ENCODE peak calls at places on chromosomes 12 and 14, in six cellular contexts. One of them, this sample, is unnamed.

GRCh38 chr12:2167231-2167630 is 114.4 kb downstream of the CACNA1C start:
- DNase-seq in endodermal cell: no peak
- DNase-seq in fibroblast of pulmonary artery: no peak
- DNase-seq in lung: no peak
- DNase-seq in brain microvascular endothelial cell: no peak
- DNase-seq in thoracic aorta: no peak
- DNase-seq in this sample: no peak

GRCh38 chr12:58521796-58522195 is 398.5 kb downstream of the LRIG3 start:
- DNase-seq in endodermal cell: no peak
- DNase-seq in lung: no peak
- DNase-seq in fibroblast of pulmonary artery: no peak
- DNase-seq in thoracic aorta: no peak
- DNase-seq in brain microvascular endothelial cell: no peak
- DNase-seq in this sample: no peak

GRCh38 chr14:91912035-91912434 is 35.5 kb downstream of the FBLN5 start:
- DNase-seq in fibroblast of pulmonary artery: no peak
- DNase-seq in lung: no peak
- DNase-seq in thoracic aorta: no peak
- DNase-seq in endodermal cell: no peak
- DNase-seq in brain microvascular endothelial cell: no peak
- DNase-seq in this sample: no peak

GRCh38 chr14:37591311-37591940 is 3.6 kb downstream of the FOXA1 start:
- DNase-seq in brain microvascular endothelial cell: no peak
- DNase-seq in fibroblast of pulmonary artery: no peak
- DNase-seq in lung: no peak
- DNase-seq in endodermal cell: peak
- DNase-seq in thoracic aorta: no peak
- DNase-seq in this sample: no peak

GRCh38 chr12:97910559-97910958 is 448.0 kb downstream of the RMST start:
- DNase-seq in lung: no peak
- DNase-seq in fibroblast of pulmonary artery: no peak
- DNase-seq in thoracic aorta: no peak
- DNase-seq in endodermal cell: no peak
- DNase-seq in brain microvascular endothelial cell: no peak
- DNase-seq in this sample: no peak

GRCh38 chr14:37865719-37866549 is 270.5 kb downstream of the TTC6 start:
- DNase-seq in lung: no peak
- DNase-seq in endodermal cell: no peak
- DNase-seq in thoracic aorta: no peak
- DNase-seq in fibroblast of pulmonary artery: no peak
- DNase-seq in brain microvascular endothelial cell: no peak
- DNase-seq in this sample: no peak

GRCh38 chr12:130977759-130978127 is 24.0 kb downstream of the ADGRD1 start:
- DNase-seq in brain microvascular endothelial cell: no peak
- DNase-seq in lung: no peak
- DNase-seq in thoracic aorta: no peak
- DNase-seq in fibroblast of pulmonary artery: no peak
- DNase-seq in endodermal cell: no peak
- DNase-seq in this sample: no peak

GRCh38 chr12:90729741-90730140 is 225.2 kb downstream of the CCER1 start:
- DNase-seq in thoracic aorta: no peak
- DNase-seq in lung: no peak
- DNase-seq in endodermal cell: no peak
- DNase-seq in brain microvascular endothelial cell: peak
- DNase-seq in fibroblast of pulmonary artery: peak
- DNase-seq in this sample: no peak

GRCh38 chr12:14845350-14845750 is 2.0 kb upstream of the ART4 start:
- DNase-seq in brain microvascular endothelial cell: peak
- DNase-seq in lung: peak
- DNase-seq in fibroblast of pulmonary artery: peak
- DNase-seq in thoracic aorta: no peak
- DNase-seq in endodermal cell: peak
- DNase-seq in this sample: no peak

DNA sequence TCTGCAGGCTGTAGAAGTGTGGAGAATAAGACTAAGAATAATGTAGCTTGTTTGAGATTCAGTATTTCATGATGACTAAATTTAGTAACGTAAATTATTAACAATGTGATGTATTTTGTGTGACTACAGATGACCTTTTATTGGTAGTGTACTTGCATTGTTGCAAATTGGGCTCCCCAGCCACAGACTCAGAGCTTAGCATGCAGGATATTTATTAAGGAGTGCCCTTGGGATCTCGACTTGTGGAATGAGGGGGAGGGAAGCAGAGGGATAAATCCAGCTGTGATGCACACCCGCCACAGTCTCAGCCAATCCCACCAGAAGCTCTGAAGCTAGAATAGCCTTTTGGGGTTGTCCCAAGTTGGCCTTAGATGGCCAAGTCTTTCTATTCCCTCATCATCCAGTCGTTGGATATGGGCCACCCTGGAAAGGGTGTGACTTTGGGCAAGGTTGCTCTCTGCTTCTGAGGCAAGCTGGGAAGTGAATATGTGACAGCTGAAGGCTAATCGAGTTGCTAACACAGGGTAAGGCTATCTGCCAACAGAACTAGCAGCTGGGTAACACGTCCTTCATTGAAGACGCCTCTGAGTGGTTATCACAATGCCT is 42.1 kb upstream of the USP44 start:
- DNase-seq in thoracic aorta: no peak
- DNase-seq in brain microvascular endothelial cell: no peak
- DNase-seq in endodermal cell: peak
- DNase-seq in lung: no peak
- DNase-seq in fibroblast of pulmonary artery: no peak
- DNase-seq in this sample: no peak
- TF ChIP-seq CTCF in thoracic aorta: no peak
- TF ChIP-seq CTCF in brain microvascular endothelial cell: no peak
- TF ChIP-seq CTCF in endodermal cell: no peak
- TF ChIP-seq CTCF in lung: no peak
- TF ChIP-seq CTCF in fibroblast of pulmonary artery: no peak
- TF ChIP-seq CTCF in this sample: no peak

GRCh38 chr12:95836185-95836609 is 22.6 kb upstream of the SNRPF start:
- DNase-seq in thoracic aorta: no peak
- DNase-seq in lung: no peak
- DNase-seq in brain microvascular endothelial cell: peak
- DNase-seq in endodermal cell: no peak
- DNase-seq in fibroblast of pulmonary artery: peak
- DNase-seq in this sample: no peak
- TF ChIP-seq CTCF in thoracic aorta: no peak
- TF ChIP-seq CTCF in lung: no peak
- TF ChIP-seq CTCF in brain microvascular endothelial cell: no peak
- TF ChIP-seq CTCF in endodermal cell: no peak
- TF ChIP-seq CTCF in fibroblast of pulmonary artery: no peak
- TF ChIP-seq CTCF in this sample: no peak

DNA sequence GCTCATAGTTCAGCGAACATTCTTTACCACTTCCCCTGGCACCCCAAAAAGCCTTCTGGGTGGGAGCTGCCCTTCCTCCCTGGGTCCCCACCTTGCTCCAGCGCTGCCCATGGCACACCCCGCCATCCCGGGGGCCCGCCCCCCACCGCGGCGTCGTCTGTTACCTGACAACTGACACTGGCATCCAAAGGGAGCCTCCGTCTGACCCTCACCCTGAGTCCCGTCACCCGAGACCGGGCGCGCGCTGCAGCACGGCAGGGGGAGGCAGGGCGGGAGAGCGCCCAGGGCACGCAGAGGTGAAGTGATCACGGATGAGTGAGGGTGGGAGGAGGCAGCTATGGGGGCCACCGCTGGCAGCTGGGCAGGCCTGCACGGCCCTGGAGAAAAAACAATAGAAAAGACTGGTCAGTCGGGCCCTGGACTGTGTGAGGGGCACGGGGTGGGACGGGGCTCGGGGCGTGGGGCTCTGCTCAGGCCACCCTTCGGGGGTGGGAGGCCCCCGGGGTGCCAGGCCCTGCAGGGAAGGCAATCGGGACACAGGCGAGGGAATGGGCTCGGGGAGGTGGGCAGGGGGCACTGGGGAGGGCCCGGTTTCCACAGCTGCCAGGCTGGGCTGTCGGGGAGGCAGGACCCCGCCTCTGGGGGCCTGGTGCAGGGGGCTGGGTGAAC is 40.7 kb downstream of the BCL11B start:
- DNase-seq in lung: no peak
- DNase-seq in endodermal cell: peak
- DNase-seq in brain microvascular endothelial cell: no peak
- DNase-seq in thoracic aorta: no peak
- DNase-seq in fibroblast of pulmonary artery: no peak
- DNase-seq in this sample: peak
- TF ChIP-seq CTCF in lung: no peak
- TF ChIP-seq CTCF in endodermal cell: no peak
- TF ChIP-seq CTCF in brain microvascular endothelial cell: no peak
- TF ChIP-seq CTCF in thoracic aorta: no peak
- TF ChIP-seq CTCF in fibroblast of pulmonary artery: no peak
- TF ChIP-seq CTCF in this sample: no peak

GRCh38 chr12:51217968-51218606 is at the start of gene POU6F1:
- DNase-seq in fibroblast of pulmonary artery: peak
- DNase-seq in thoracic aorta: no peak
- DNase-seq in endodermal cell: peak
- DNase-seq in lung: peak
- DNase-seq in brain microvascular endothelial cell: peak
- DNase-seq in this sample: no peak
- TF ChIP-seq CTCF in fibroblast of pulmonary artery: peak
- TF ChIP-seq CTCF in thoracic aorta: peak
- TF ChIP-seq CTCF in endodermal cell: peak
- TF ChIP-seq CTCF in lung: peak
- TF ChIP-seq CTCF in brain microvascular endothelial cell: peak
- TF ChIP-seq CTCF in this sample: peak

GRCh38 chr12:7583471-7583870 is 79.9 kb upstream of the CD163 start:
- DNase-seq in lung: no peak
- DNase-seq in fibroblast of pulmonary artery: no peak
- DNase-seq in endodermal cell: no peak
- DNase-seq in brain microvascular endothelial cell: no peak
- DNase-seq in thoracic aorta: no peak
- DNase-seq in this sample: peak

DNA sequence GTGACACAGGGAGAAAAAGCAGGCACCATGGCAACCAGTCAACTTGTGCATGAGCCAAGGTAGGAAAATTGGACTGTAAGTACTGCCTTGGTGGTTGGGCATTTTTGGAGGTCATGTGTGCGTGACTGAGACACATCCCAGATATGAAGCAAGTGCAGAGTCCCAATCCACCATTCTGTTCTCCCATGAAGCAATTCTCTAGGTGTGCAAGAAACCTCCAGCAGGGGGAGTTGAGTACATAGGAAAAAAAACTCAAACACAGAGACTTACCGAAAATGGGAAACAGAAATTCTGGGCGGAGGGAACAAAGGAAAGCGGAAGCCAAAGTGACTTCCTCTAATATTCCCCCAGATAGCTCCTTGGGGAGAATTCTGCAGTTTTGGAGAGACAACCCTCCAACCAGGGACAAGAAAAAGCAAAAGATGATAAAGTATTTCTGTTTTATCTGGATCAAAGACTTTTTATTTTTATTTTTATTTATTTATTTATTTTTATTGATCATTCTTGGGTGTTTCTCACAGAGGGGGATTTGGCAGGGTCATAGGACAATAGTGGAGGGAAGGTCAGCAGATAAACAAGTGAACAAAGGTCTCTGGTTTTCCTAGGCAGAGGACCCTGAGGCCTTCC is 76.9 kb downstream of the APOBEC1 start:
- DNase-seq in thoracic aorta: peak
- DNase-seq in lung: peak
- DNase-seq in fibroblast of pulmonary artery: peak
- DNase-seq in brain microvascular endothelial cell: peak
- DNase-seq in endodermal cell: peak
- DNase-seq in this sample: no peak
- TF ChIP-seq CTCF in thoracic aorta: peak
- TF ChIP-seq CTCF in lung: peak
- TF ChIP-seq CTCF in fibroblast of pulmonary artery: peak
- TF ChIP-seq CTCF in brain microvascular endothelial cell: peak
- TF ChIP-seq CTCF in endodermal cell: peak
- TF ChIP-seq CTCF in this sample: peak

DNA sequence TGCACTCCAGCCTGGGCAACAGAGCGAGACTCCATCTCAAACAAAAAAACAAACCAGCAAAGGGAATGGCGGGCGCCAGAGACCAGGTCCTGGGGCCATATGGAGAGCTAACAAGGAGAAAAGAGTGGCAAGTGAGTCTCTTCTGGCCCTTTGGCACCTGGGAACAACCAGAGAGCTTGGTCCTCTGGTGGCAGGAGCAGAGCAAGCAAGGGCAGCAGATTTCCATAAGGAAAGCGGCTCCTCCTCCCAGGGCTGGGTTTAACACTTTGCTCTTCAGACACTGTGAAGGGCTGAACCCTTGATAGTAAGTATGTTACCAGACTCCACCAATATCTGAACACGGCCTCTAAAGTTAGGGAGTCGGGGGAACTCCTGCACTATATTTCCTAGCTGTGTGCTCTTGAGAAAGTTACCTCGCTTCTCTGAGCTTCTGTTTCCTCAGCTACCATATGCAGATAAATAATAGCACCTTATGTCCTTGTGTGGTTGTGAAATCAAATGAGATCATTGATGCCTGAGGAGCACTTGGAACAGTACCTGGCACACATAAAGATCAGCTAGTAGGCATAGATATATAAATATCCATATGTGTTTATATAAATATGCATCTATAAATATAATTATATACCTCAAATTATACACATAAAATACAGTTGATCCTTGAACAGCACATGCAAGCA is 33.4 kb upstream of the PLEKHG6 start:
- DNase-seq in fibroblast of pulmonary artery: no peak
- DNase-seq in lung: no peak
- DNase-seq in thoracic aorta: no peak
- DNase-seq in brain microvascular endothelial cell: no peak
- DNase-seq in endodermal cell: peak
- DNase-seq in this sample: peak
- TF ChIP-seq CTCF in fibroblast of pulmonary artery: peak
- TF ChIP-seq CTCF in lung: no peak
- TF ChIP-seq CTCF in thoracic aorta: no peak
- TF ChIP-seq CTCF in brain microvascular endothelial cell: peak
- TF ChIP-seq CTCF in endodermal cell: peak
- TF ChIP-seq CTCF in this sample: peak

GRCh38 chr12:62523619-62524018 is 57.0 kb downstream of the MON2 start:
- DNase-seq in thoracic aorta: no peak
- DNase-seq in fibroblast of pulmonary artery: no peak
- DNase-seq in brain microvascular endothelial cell: no peak
- DNase-seq in lung: no peak
- DNase-seq in endodermal cell: no peak
- DNase-seq in this sample: no peak

GRCh38 chr12:62525306-62525705 is 58.7 kb downstream of the MON2 start:
- DNase-seq in endodermal cell: no peak
- DNase-seq in thoracic aorta: no peak
- DNase-seq in fibroblast of pulmonary artery: no peak
- DNase-seq in brain microvascular endothelial cell: no peak
- DNase-seq in lung: no peak
- DNase-seq in this sample: no peak

GRCh38 chr12:62520361-62520760 is 53.7 kb downstream of the MON2 start:
- DNase-seq in fibroblast of pulmonary artery: no peak
- DNase-seq in endodermal cell: no peak
- DNase-seq in brain microvascular endothelial cell: no peak
- DNase-seq in lung: no peak
- DNase-seq in thoracic aorta: no peak
- DNase-seq in this sample: no peak

GRCh38 chr12:62519043-62519442 is 52.4 kb downstream of the MON2 start:
- DNase-seq in fibroblast of pulmonary artery: no peak
- DNase-seq in lung: no peak
- DNase-seq in endodermal cell: no peak
- DNase-seq in brain microvascular endothelial cell: no peak
- DNase-seq in thoracic aorta: no peak
- DNase-seq in this sample: no peak

GRCh38 chr12:62522984-62523383 is 56.4 kb downstream of the MON2 start:
- DNase-seq in brain microvascular endothelial cell: no peak
- DNase-seq in lung: no peak
- DNase-seq in fibroblast of pulmonary artery: peak
- DNase-seq in endodermal cell: no peak
- DNase-seq in thoracic aorta: no peak
- DNase-seq in this sample: no peak
- TF ChIP-seq CTCF in brain microvascular endothelial cell: no peak
- TF ChIP-seq CTCF in lung: no peak
- TF ChIP-seq CTCF in fibroblast of pulmonary artery: no peak
- TF ChIP-seq CTCF in endodermal cell: no peak
- TF ChIP-seq CTCF in thoracic aorta: no peak
- TF ChIP-seq CTCF in this sample: peak